ENCODE peak calls at places on chromosomes 7 and 10, in nine cellular contexts. One of them, this sample, is unnamed.

GRCh38 chr7:43721193-43721806 is 8.0 kb downstream of the COA1 start:
- DNase-seq in foreskin fibroblast: peak; percentile 81
- DNase-seq in activated CD8-positive, alpha-beta T cell treated with anti-CD3 and anti-CD28 coated beads for 36 hours: no peak
- DNase-seq in nephron progenitor cell: no peak
- DNase-seq in breast epithelium: no peak
- DNase-seq in heart right ventricle: no peak
- DNase-seq in astrocyte of the cerebellum: peak; percentile 63
- DNase-seq in adrenal gland: no peak
- DNase-seq in cardiac muscle cell: peak; percentile 60
- DNase-seq in this sample: peak; percentile 29

GRCh38 chr7:87599336-87599735 is 1.3 kb downstream of the ABCB1 start:
- DNase-seq in foreskin fibroblast: peak; percentile 1
- DNase-seq in activated CD8-positive, alpha-beta T cell treated with anti-CD3 and anti-CD28 coated beads for 36 hours: peak; percentile 87
- DNase-seq in nephron progenitor cell: no peak
- DNase-seq in breast epithelium: no peak
- DNase-seq in heart right ventricle: no peak
- DNase-seq in astrocyte of the cerebellum: no peak
- DNase-seq in adrenal gland: peak; percentile 33
- DNase-seq in cardiac muscle cell: no peak
- DNase-seq in this sample: no peak

GRCh38 chr7:139571190-139571589 is 47.7 kb downstream of the CLEC2L start:
- DNase-seq in foreskin fibroblast: no peak
- DNase-seq in activated CD8-positive, alpha-beta T cell treated with anti-CD3 and anti-CD28 coated beads for 36 hours: no peak
- DNase-seq in nephron progenitor cell: no peak
- DNase-seq in breast epithelium: peak; percentile 15
- DNase-seq in heart right ventricle: no peak
- DNase-seq in astrocyte of the cerebellum: no peak
- DNase-seq in adrenal gland: no peak
- DNase-seq in cardiac muscle cell: no peak
- DNase-seq in this sample: no peak

GRCh38 chr10:104076743-104077160 is 8.9 kb downstream of the COL17A1 start:
- DNase-seq in foreskin fibroblast: peak; percentile 84
- DNase-seq in activated CD8-positive, alpha-beta T cell treated with anti-CD3 and anti-CD28 coated beads for 36 hours: no peak
- DNase-seq in nephron progenitor cell: no peak
- DNase-seq in breast epithelium: no peak
- DNase-seq in heart right ventricle: peak; percentile 28
- DNase-seq in astrocyte of the cerebellum: peak; percentile 68
- DNase-seq in adrenal gland: peak; percentile 79
- DNase-seq in cardiac muscle cell: no peak
- DNase-seq in this sample: peak; percentile 36

GRCh38 chr7:20653636-20654035 is 38.2 kb downstream of the ABCB5 start:
- DNase-seq in foreskin fibroblast: no peak
- DNase-seq in activated CD8-positive, alpha-beta T cell treated with anti-CD3 and anti-CD28 coated beads for 36 hours: no peak
- DNase-seq in nephron progenitor cell: no peak
- DNase-seq in breast epithelium: no peak
- DNase-seq in heart right ventricle: no peak
- DNase-seq in astrocyte of the cerebellum: no peak
- DNase-seq in adrenal gland: no peak
- DNase-seq in cardiac muscle cell: peak; percentile 0
- DNase-seq in this sample: no peak

GRCh38 chr7:47510192-47510591 is 71.7 kb downstream of the TNS3 start:
- DNase-seq in foreskin fibroblast: no peak
- DNase-seq in activated CD8-positive, alpha-beta T cell treated with anti-CD3 and anti-CD28 coated beads for 36 hours: no peak
- DNase-seq in nephron progenitor cell: no peak
- DNase-seq in breast epithelium: no peak
- DNase-seq in heart right ventricle: no peak
- DNase-seq in astrocyte of the cerebellum: no peak
- DNase-seq in adrenal gland: no peak
- DNase-seq in cardiac muscle cell: no peak
- DNase-seq in this sample: no peak

GRCh38 chr7:152866125-152866524 is 106.6 kb downstream of the ACTR3B start:
- DNase-seq in foreskin fibroblast: peak; percentile 14
- DNase-seq in activated CD8-positive, alpha-beta T cell treated with anti-CD3 and anti-CD28 coated beads for 36 hours: no peak
- DNase-seq in nephron progenitor cell: no peak
- DNase-seq in breast epithelium: no peak
- DNase-seq in heart right ventricle: no peak
- DNase-seq in astrocyte of the cerebellum: no peak
- DNase-seq in adrenal gland: no peak
- DNase-seq in cardiac muscle cell: no peak
- DNase-seq in this sample: no peak

GRCh38 chr7:73308665-73309214 is at the start of gene NSUN5:
- DNase-seq in foreskin fibroblast: peak; percentile 91
- DNase-seq in activated CD8-positive, alpha-beta T cell treated with anti-CD3 and anti-CD28 coated beads for 36 hours: peak; percentile 96
- DNase-seq in nephron progenitor cell: peak; percentile 82
- DNase-seq in breast epithelium: peak; percentile 87
- DNase-seq in heart right ventricle: peak; percentile 90
- DNase-seq in astrocyte of the cerebellum: no peak
- DNase-seq in adrenal gland: peak; percentile 88
- DNase-seq in cardiac muscle cell: peak; percentile 88
- DNase-seq in this sample: peak; percentile 43

GRCh38 chr7:46486264-46487206 is 565.5 kb upstream of the IGFBP3 start:
- DNase-seq in foreskin fibroblast: peak; percentile 90
- DNase-seq in activated CD8-positive, alpha-beta T cell treated with anti-CD3 and anti-CD28 coated beads for 36 hours: no peak
- DNase-seq in nephron progenitor cell: no peak
- DNase-seq in breast epithelium: no peak
- DNase-seq in heart right ventricle: peak; percentile 13
- DNase-seq in astrocyte of the cerebellum: no peak
- DNase-seq in adrenal gland: no peak
- DNase-seq in cardiac muscle cell: no peak
- DNase-seq in this sample: no peak

GRCh38 chr7:116097365-116098009 is 66.9 kb upstream of the TFEC start:
- DNase-seq in foreskin fibroblast: peak; percentile 43
- DNase-seq in activated CD8-positive, alpha-beta T cell treated with anti-CD3 and anti-CD28 coated beads for 36 hours: no peak
- DNase-seq in nephron progenitor cell: no peak
- DNase-seq in breast epithelium: no peak
- DNase-seq in heart right ventricle: no peak
- DNase-seq in astrocyte of the cerebellum: peak; percentile 16
- DNase-seq in adrenal gland: no peak
- DNase-seq in cardiac muscle cell: no peak
- DNase-seq in this sample: no peak

GRCh38 chr7:128937647-128938523 is at the start of gene IRF5:
- DNase-seq in foreskin fibroblast: peak; percentile 26
- DNase-seq in activated CD8-positive, alpha-beta T cell treated with anti-CD3 and anti-CD28 coated beads for 36 hours: peak; percentile 37
- DNase-seq in nephron progenitor cell: peak; percentile 59
- DNase-seq in breast epithelium: no peak
- DNase-seq in heart right ventricle: peak; percentile 55
- DNase-seq in astrocyte of the cerebellum: no peak
- DNase-seq in adrenal gland: peak; percentile 51
- DNase-seq in cardiac muscle cell: peak; percentile 52
- DNase-seq in this sample: peak; percentile 49

GRCh38 chr7:103571591-103571990 is 125.6 kb upstream of the SLC26A5 start:
- DNase-seq in foreskin fibroblast: no peak
- DNase-seq in activated CD8-positive, alpha-beta T cell treated with anti-CD3 and anti-CD28 coated beads for 36 hours: no peak
- DNase-seq in nephron progenitor cell: no peak
- DNase-seq in breast epithelium: no peak
- DNase-seq in heart right ventricle: no peak
- DNase-seq in astrocyte of the cerebellum: no peak
- DNase-seq in adrenal gland: no peak
- DNase-seq in cardiac muscle cell: no peak
- DNase-seq in this sample: no peak

GRCh38 chr7:103574536-103574935 is 128.5 kb upstream of the SLC26A5 start:
- DNase-seq in foreskin fibroblast: no peak
- DNase-seq in activated CD8-positive, alpha-beta T cell treated with anti-CD3 and anti-CD28 coated beads for 36 hours: no peak
- DNase-seq in nephron progenitor cell: no peak
- DNase-seq in breast epithelium: no peak
- DNase-seq in heart right ventricle: no peak
- DNase-seq in astrocyte of the cerebellum: no peak
- DNase-seq in adrenal gland: no peak
- DNase-seq in cardiac muscle cell: no peak
- DNase-seq in this sample: no peak

GRCh38 chr7:103577059-103577458 is 131.1 kb upstream of the SLC26A5 start:
- DNase-seq in foreskin fibroblast: no peak
- DNase-seq in activated CD8-positive, alpha-beta T cell treated with anti-CD3 and anti-CD28 coated beads for 36 hours: no peak
- DNase-seq in nephron progenitor cell: no peak
- DNase-seq in breast epithelium: no peak
- DNase-seq in heart right ventricle: no peak
- DNase-seq in astrocyte of the cerebellum: no peak
- DNase-seq in adrenal gland: no peak
- DNase-seq in cardiac muscle cell: no peak
- DNase-seq in this sample: no peak

GRCh38 chr7:103576616-103577015 is 130.6 kb upstream of the SLC26A5 start:
- DNase-seq in foreskin fibroblast: no peak
- DNase-seq in activated CD8-positive, alpha-beta T cell treated with anti-CD3 and anti-CD28 coated beads for 36 hours: no peak
- DNase-seq in nephron progenitor cell: no peak
- DNase-seq in breast epithelium: no peak
- DNase-seq in heart right ventricle: no peak
- DNase-seq in astrocyte of the cerebellum: no peak
- DNase-seq in adrenal gland: no peak
- DNase-seq in cardiac muscle cell: no peak
- DNase-seq in this sample: no peak

GRCh38 chr7:103573479-103574058 is 127.6 kb upstream of the SLC26A5 start:
- DNase-seq in foreskin fibroblast: peak; percentile 53
- DNase-seq in activated CD8-positive, alpha-beta T cell treated with anti-CD3 and anti-CD28 coated beads for 36 hours: no peak
- DNase-seq in nephron progenitor cell: no peak
- DNase-seq in breast epithelium: no peak
- DNase-seq in heart right ventricle: no peak
- DNase-seq in astrocyte of the cerebellum: peak; percentile 24
- DNase-seq in adrenal gland: no peak
- DNase-seq in cardiac muscle cell: peak; percentile 32
- DNase-seq in this sample: no peak
- TF ChIP-seq CTCF in foreskin fibroblast: peak; percentile 33
- TF ChIP-seq CTCF in activated CD8-positive, alpha-beta T cell treated with anti-CD3 and anti-CD28 coated beads for 36 hours: peak; percentile 69
- TF ChIP-seq CTCF in nephron progenitor cell: peak; percentile 74
- TF ChIP-seq CTCF in breast epithelium: peak; percentile 53
- TF ChIP-seq CTCF in heart right ventricle: peak; percentile 63
- TF ChIP-seq CTCF in astrocyte of the cerebellum: peak; percentile 9
- TF ChIP-seq CTCF in adrenal gland: peak; percentile 55
- TF ChIP-seq CTCF in cardiac muscle cell: peak; percentile 45
- TF ChIP-seq CTCF in this sample: peak; percentile 33

GRCh38 chr10:33216661-33217427 is 117.6 kb downstream of the NRP1 start:
- DNase-seq in foreskin fibroblast: peak; percentile 48
- DNase-seq in activated CD8-positive, alpha-beta T cell treated with anti-CD3 and anti-CD28 coated beads for 36 hours: no peak
- DNase-seq in nephron progenitor cell: no peak
- DNase-seq in breast epithelium: no peak
- DNase-seq in heart right ventricle: no peak
- DNase-seq in astrocyte of the cerebellum: no peak
- DNase-seq in adrenal gland: no peak
- DNase-seq in cardiac muscle cell: no peak
- DNase-seq in this sample: no peak

GRCh38 chr10:33215154-33215553 is 119.3 kb downstream of the NRP1 start:
- DNase-seq in foreskin fibroblast: peak; percentile 64
- DNase-seq in activated CD8-positive, alpha-beta T cell treated with anti-CD3 and anti-CD28 coated beads for 36 hours: no peak
- DNase-seq in nephron progenitor cell: no peak
- DNase-seq in breast epithelium: no peak
- DNase-seq in heart right ventricle: no peak
- DNase-seq in astrocyte of the cerebellum: no peak
- DNase-seq in adrenal gland: no peak
- DNase-seq in cardiac muscle cell: no peak
- DNase-seq in this sample: no peak

GRCh38 chr10:33215635-33216034 is 118.8 kb downstream of the NRP1 start:
- DNase-seq in foreskin fibroblast: no peak
- DNase-seq in activated CD8-positive, alpha-beta T cell treated with anti-CD3 and anti-CD28 coated beads for 36 hours: no peak
- DNase-seq in nephron progenitor cell: no peak
- DNase-seq in breast epithelium: no peak
- DNase-seq in heart right ventricle: no peak
- DNase-seq in astrocyte of the cerebellum: no peak
- DNase-seq in adrenal gland: no peak
- DNase-seq in cardiac muscle cell: no peak
- DNase-seq in this sample: no peak

GRCh38 chr10:33212061-33212748 is 122.3 kb downstream of the NRP1 start:
- DNase-seq in foreskin fibroblast: peak; percentile 49
- DNase-seq in activated CD8-positive, alpha-beta T cell treated with anti-CD3 and anti-CD28 coated beads for 36 hours: no peak
- DNase-seq in nephron progenitor cell: no peak
- DNase-seq in breast epithelium: no peak
- DNase-seq in heart right ventricle: no peak
- DNase-seq in astrocyte of the cerebellum: no peak
- DNase-seq in adrenal gland: no peak
- DNase-seq in cardiac muscle cell: no peak
- DNase-seq in this sample: no peak

DNA sequence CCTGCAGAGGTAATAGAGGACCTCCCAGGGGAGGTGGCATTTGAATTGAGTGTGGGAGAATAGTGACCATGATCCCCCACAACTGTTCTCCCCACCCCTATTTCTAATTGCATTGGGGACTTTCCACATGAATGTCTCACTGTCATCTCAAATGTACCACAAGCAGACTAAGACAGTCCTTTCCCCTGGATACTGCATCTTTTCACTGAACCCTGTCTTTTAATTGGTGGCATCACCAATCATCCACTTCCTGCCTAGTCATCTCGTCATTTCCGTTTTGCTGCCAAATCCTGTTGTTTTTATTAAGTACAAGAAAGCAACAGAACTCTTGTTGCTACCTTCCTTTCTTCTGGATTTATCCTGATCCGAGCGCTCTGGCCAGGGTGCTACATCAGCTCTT is 120.3 kb downstream of the NRP1 start:
- DNase-seq in foreskin fibroblast: no peak
- DNase-seq in activated CD8-positive, alpha-beta T cell treated with anti-CD3 and anti-CD28 coated beads for 36 hours: peak; percentile 7
- DNase-seq in nephron progenitor cell: no peak
- DNase-seq in breast epithelium: no peak
- DNase-seq in heart right ventricle: no peak
- DNase-seq in astrocyte of the cerebellum: no peak
- DNase-seq in adrenal gland: no peak
- DNase-seq in cardiac muscle cell: no peak
- DNase-seq in this sample: no peak
- TF ChIP-seq CTCF in foreskin fibroblast: no peak
- TF ChIP-seq CTCF in activated CD8-positive, alpha-beta T cell treated with anti-CD3 and anti-CD28 coated beads for 36 hours: no peak
- TF ChIP-seq CTCF in nephron progenitor cell: no peak
- TF ChIP-seq CTCF in breast epithelium: no peak
- TF ChIP-seq CTCF in heart right ventricle: no peak
- TF ChIP-seq CTCF in astrocyte of the cerebellum: no peak
- TF ChIP-seq CTCF in adrenal gland: no peak
- TF ChIP-seq CTCF in cardiac muscle cell: no peak
- TF ChIP-seq CTCF in this sample: no peak

DNA sequence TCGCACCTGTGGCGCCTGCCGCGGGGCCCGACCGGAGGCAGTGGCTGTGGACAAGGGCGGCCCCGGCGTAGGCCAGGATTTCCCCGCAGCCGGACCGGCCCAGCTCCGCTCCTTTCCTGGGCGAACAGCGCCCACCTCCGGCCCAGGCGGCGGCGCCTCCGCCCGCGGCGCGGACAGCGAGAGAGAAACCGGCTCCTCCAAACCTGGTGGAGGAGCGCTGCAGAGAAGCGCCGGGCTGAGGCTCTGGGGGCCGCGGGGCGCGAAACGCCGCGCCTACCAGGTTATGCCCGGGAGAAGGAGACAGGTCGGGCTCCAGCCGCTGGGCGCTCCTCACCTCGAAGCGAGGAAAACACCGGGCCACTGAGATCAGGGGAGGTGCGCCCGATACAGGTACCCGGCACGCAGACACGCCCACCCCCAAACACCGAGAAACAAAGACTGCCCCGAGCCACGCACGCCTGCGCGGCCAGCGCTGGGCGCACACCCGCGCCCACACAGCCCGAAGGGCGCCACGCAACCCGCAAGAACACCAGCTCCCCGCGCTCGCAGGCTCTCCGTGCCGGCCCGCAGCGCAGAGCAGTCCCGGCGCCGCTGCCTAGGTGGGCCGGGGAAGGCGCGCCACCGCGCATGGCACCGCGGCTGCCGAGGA is 3.3 kb downstream of the GRID1 start:
- DNase-seq in foreskin fibroblast: no peak
- DNase-seq in activated CD8-positive, alpha-beta T cell treated with anti-CD3 and anti-CD28 coated beads for 36 hours: peak; percentile 28
- DNase-seq in nephron progenitor cell: peak; percentile 81
- DNase-seq in breast epithelium: peak; percentile 59
- DNase-seq in heart right ventricle: peak; percentile 54
- DNase-seq in astrocyte of the cerebellum: no peak
- DNase-seq in adrenal gland: peak; percentile 45
- DNase-seq in cardiac muscle cell: peak; percentile 84
- DNase-seq in this sample: peak; percentile 48
- TF ChIP-seq CTCF in foreskin fibroblast: no peak
- TF ChIP-seq CTCF in activated CD8-positive, alpha-beta T cell treated with anti-CD3 and anti-CD28 coated beads for 36 hours: no peak
- TF ChIP-seq CTCF in nephron progenitor cell: peak; percentile 54
- TF ChIP-seq CTCF in breast epithelium: no peak
- TF ChIP-seq CTCF in heart right ventricle: peak; percentile 44
- TF ChIP-seq CTCF in astrocyte of the cerebellum: peak; percentile 32
- TF ChIP-seq CTCF in adrenal gland: peak; percentile 52
- TF ChIP-seq CTCF in cardiac muscle cell: peak; percentile 39
- TF ChIP-seq CTCF in this sample: peak; percentile 62

GRCh38 chr7:2175091-2175490 is 57.7 kb downstream of the MAD1L1 start:
- DNase-seq in foreskin fibroblast: no peak
- DNase-seq in activated CD8-positive, alpha-beta T cell treated with anti-CD3 and anti-CD28 coated beads for 36 hours: no peak
- DNase-seq in nephron progenitor cell: no peak
- DNase-seq in breast epithelium: no peak
- DNase-seq in heart right ventricle: no peak
- DNase-seq in astrocyte of the cerebellum: no peak
- DNase-seq in adrenal gland: no peak
- DNase-seq in cardiac muscle cell: peak; percentile 44
- DNase-seq in this sample: no peak
- TF ChIP-seq CTCF in foreskin fibroblast: no peak
- TF ChIP-seq CTCF in activated CD8-positive, alpha-beta T cell treated with anti-CD3 and anti-CD28 coated beads for 36 hours: no peak
- TF ChIP-seq CTCF in nephron progenitor cell: no peak
- TF ChIP-seq CTCF in breast epithelium: no peak
- TF ChIP-seq CTCF in heart right ventricle: no peak
- TF ChIP-seq CTCF in astrocyte of the cerebellum: no peak
- TF ChIP-seq CTCF in adrenal gland: no peak
- TF ChIP-seq CTCF in cardiac muscle cell: no peak
- TF ChIP-seq CTCF in this sample: no peak

This sample was measured in prostate gland.